ENCODE peak calls at places on chromosomes 5 and 9, in five cellular contexts. One of them, this sample, is unnamed.

GRCh38 chr9:15961217-15961616 is 408.4 kb downstream of the CCDC171 start:
- DNase-seq in GM23248: no peak
- DNase-seq in GM13977: no peak
- DNase-seq in left ventricle myocardium inferior: no peak
- DNase-seq in neural crest cell: no peak
- DNase-seq in this sample: no peak

GRCh38 chr5:157359350-157359910 is 93.5 kb downstream of the CYFIP2 start:
- DNase-seq in GM23248: peak; percentile 68
- DNase-seq in GM13977: no peak
- DNase-seq in left ventricle myocardium inferior: no peak
- DNase-seq in neural crest cell: no peak
- DNase-seq in this sample: no peak

GRCh38 chr5:58127486-58128220 is 332.2 kb downstream of the PLK2 start:
- DNase-seq in GM23248: no peak
- DNase-seq in GM13977: no peak
- DNase-seq in left ventricle myocardium inferior: no peak
- DNase-seq in neural crest cell: no peak
- DNase-seq in this sample: no peak

GRCh38 chr5:378301-378891 is 56.9 kb downstream of the AHRR start:
- DNase-seq in GM23248: peak; percentile 75
- DNase-seq in GM13977: no peak
- DNase-seq in left ventricle myocardium inferior: no peak
- DNase-seq in neural crest cell: no peak
- DNase-seq in this sample: peak; percentile 40

GRCh38 chr9:126861707-126862460 is 1.4 kb downstream of the ZBTB34 start:
- DNase-seq in GM23248: peak; percentile 73
- DNase-seq in GM13977: no peak
- DNase-seq in left ventricle myocardium inferior: no peak
- DNase-seq in neural crest cell: no peak
- DNase-seq in this sample: no peak

GRCh38 chr9:111944467-111944866 is 47.9 kb downstream of the UGCG start:
- DNase-seq in GM23248: peak; percentile 74
- DNase-seq in GM13977: no peak
- DNase-seq in left ventricle myocardium inferior: no peak
- DNase-seq in neural crest cell: no peak
- DNase-seq in this sample: no peak

GRCh38 chr9:108860354-108860753 is 1.7 kb upstream of the ACTL7A start:
- DNase-seq in GM23248: no peak
- DNase-seq in GM13977: no peak
- DNase-seq in left ventricle myocardium inferior: no peak
- DNase-seq in neural crest cell: no peak
- DNase-seq in this sample: no peak

GRCh38 chr5:90533794-90534193 is 4.4 kb upstream of the LYSMD3 start:
- DNase-seq in GM23248: no peak
- DNase-seq in GM13977: no peak
- DNase-seq in left ventricle myocardium inferior: no peak
- DNase-seq in neural crest cell: no peak
- DNase-seq in this sample: no peak

GRCh38 chr9:133125706-133126696 is 5.0 kb upstream of the RALGDS start:
- DNase-seq in GM23248: peak; percentile 75
- DNase-seq in GM13977: peak; percentile 78
- DNase-seq in left ventricle myocardium inferior: no peak
- DNase-seq in neural crest cell: no peak
- DNase-seq in this sample: no peak

GRCh38 chr5:57937025-57937424 is 454.4 kb upstream of the ACTBL2 start:
- DNase-seq in GM23248: peak; percentile 12
- DNase-seq in GM13977: no peak
- DNase-seq in left ventricle myocardium inferior: no peak
- DNase-seq in neural crest cell: no peak
- DNase-seq in this sample: no peak

GRCh38 chr5:179793470-179794139 is at the start of gene LTC4S:
- DNase-seq in GM23248: peak; percentile 64
- DNase-seq in GM13977: no peak
- DNase-seq in left ventricle myocardium inferior: peak; percentile 85
- DNase-seq in neural crest cell: no peak
- DNase-seq in this sample: no peak

GRCh38 chr5:31967461-31967860 is 206.7 kb downstream of the GOLPH3 start:
- DNase-seq in GM23248: no peak
- DNase-seq in GM13977: no peak
- DNase-seq in left ventricle myocardium inferior: no peak
- DNase-seq in neural crest cell: no peak
- DNase-seq in this sample: no peak

GRCh38 chr5:15521349-15521937 is 21.5 kb downstream of the FBXL7 start:
- DNase-seq in GM23248: no peak
- DNase-seq in GM13977: no peak
- DNase-seq in left ventricle myocardium inferior: no peak
- DNase-seq in neural crest cell: no peak
- DNase-seq in this sample: no peak